ENCODE peak calls at places on chromosomes 12 and 14, in ten cellular contexts. W is activated CD4-positive, CD25-positive, alpha-beta regulatory T cell treated with anti-CD3 and anti-CD28 coated beads, Interleukin-2, amount 50 U/mL, for 72 hours; D is DMS153; H is Kasumi-1; R is transverse colon; B is HuH-7; Z is IMR-90; Y is AG10803; U is NCI-H1092; L is AG09309. F is an unnamed sample.

GRCh38 chr12:9687228-9687627 is 17.7 kb downstream of the CLEC2D start:
- DNase-seq in W (no peak), D (no peak), H (no peak), R (no peak), B (no peak), Z (peak), Y (no peak), U (no peak), L (no peak), F (peak)

GRCh38 chr12:41230756-41231155 is 42.6 kb downstream of the PDZRN4 start:
- DNase-seq in W (no peak), D (no peak), H (no peak), R (no peak), B (no peak), Z (no peak), Y (no peak), U (no peak), L (no peak), F (no peak)

GRCh38 chr12:33533527-33533926 is 93.9 kb upstream of the SYT10 start:
- DNase-seq in W (no peak), D (no peak), H (no peak), R (no peak), B (no peak), Z (no peak), Y (no peak), U (no peak), L (no peak), F (no peak)

GRCh38 chr14:102697125-102697900 is 79.9 kb upstream of the TRAF3 start:
- DNase-seq in W (no peak), D (no peak), H (no peak), R (no peak), B (no peak), Z (no peak), Y (no peak), U (no peak), L (no peak), F (no peak)

GRCh38 chr12:92702754-92703679 is at the start of gene PLEKHG7:
- DNase-seq in W (no peak), D (no peak), H (no peak), R (peak), B (peak), Z (no peak), Y (no peak), U (no peak), L (no peak), F (no peak)

GRCh38 chr12:21751517-21751916 is 23.0 kb downstream of the KCNJ8 start:
- DNase-seq in W (no peak), D (no peak), H (no peak), R (no peak), B (no peak), Z (peak), Y (peak), U (no peak), L (no peak), F (no peak)

GRCh38 chr12:116257213-116257612 is 20.3 kb downstream of the MED13L start:
- DNase-seq in W (no peak), D (peak), H (peak), R (no peak), B (no peak), Z (no peak), Y (no peak), U (no peak), L (no peak), F (no peak)

GRCh38 chr12:115404761-115405470 is 720.9 kb upstream of the TBX3 start:
- DNase-seq in W (no peak), D (no peak), H (no peak), R (no peak), B (no peak), Z (peak), Y (peak), U (no peak), L (peak), F (no peak)

GRCh38 chr14:60482743-60483142 is 3.1 kb downstream of the C14orf39 start:
- DNase-seq in W (no peak), D (peak), H (no peak), R (no peak), B (no peak), Z (peak), Y (no peak), U (no peak), L (no peak), F (peak)

GRCh38 chr12:124543591-124544310 is 23.7 kb downstream of the NCOR2 start:
- DNase-seq in W (no peak), D (no peak), H (no peak), R (no peak), B (no peak), Z (no peak), Y (no peak), U (peak), L (no peak), F (no peak)

GRCh38 chr12:51449569-51450246 is 25.1 kb downstream of the SLC4A8 start:
- DNase-seq in W (no peak), D (no peak), H (no peak), R (no peak), B (no peak), Z (peak), Y (peak), U (no peak), L (peak), F (no peak)

GRCh38 chr12:22624908-22625646 is at the start of gene ETNK1:
- DNase-seq in W (peak), D (peak), H (peak), R (peak), B (peak), Z (peak), Y (peak), U (peak), L (peak), F (peak)

GRCh38 chr14:75907722-75908330 is 74.0 kb downstream of the TGFB3 start:
- DNase-seq in W (no peak), D (no peak), H (no peak), R (no peak), B (no peak), Z (no peak), Y (no peak), U (no peak), L (no peak), F (no peak)

GRCh38 chr14:99286761-99287160 is 14.8 kb upstream of the BCL11B start:
- DNase-seq in W (no peak), D (no peak), H (no peak), R (no peak), B (no peak), Z (no peak), Y (no peak), U (no peak), L (no peak), F (no peak)

GRCh38 chr12:116959845-116960514 is 49.2 kb downstream of the FBXW8 start:
- DNase-seq in W (no peak), D (no peak), H (no peak), R (no peak), B (no peak), Z (no peak), Y (no peak), U (no peak), L (no peak), F (no peak)

GRCh38 chr14:101035466-101036225 is 132.1 kb upstream of the RTL1 start:
- DNase-seq in W (peak), D (no peak), H (no peak), R (no peak), B (no peak), Z (no peak), Y (no peak), U (no peak), L (no peak), F (no peak)

GRCh38 chr14:60220084-60220483 is 28.9 kb upstream of the PPM1A start:
- DNase-seq in W (no peak), D (no peak), H (no peak), R (no peak), B (no peak), Z (no peak), Y (no peak), U (no peak), L (no peak), F (no peak)

GRCh38 chr14:59278111-59278510 is 89.6 kb downstream of the DAAM1 start:
- DNase-seq in W (no peak), D (no peak), H (no peak), R (no peak), B (peak), Z (peak), Y (peak), U (no peak), L (no peak), F (peak)

GRCh38 chr12:96274331-96274730 is 80.2 kb downstream of the ELK3 start:
- DNase-seq in W (no peak), D (no peak), H (no peak), R (no peak), B (no peak), Z (peak), Y (peak), U (no peak), L (no peak), F (peak)

GRCh38 chr14:49895480-49895879 is 2.6 kb downstream of the ARF6 start:
- DNase-seq in W (no peak), D (no peak), H (peak), R (no peak), B (no peak), Z (no peak), Y (no peak), U (no peak), L (no peak), F (peak)

GRCh38 chr14:75401356-75401755 is 26.5 kb upstream of the JDP2 start:
- DNase-seq in W (no peak), D (no peak), H (no peak), R (peak), B (no peak), Z (peak), Y (peak), U (no peak), L (no peak), F (peak)

F was measured in LHCN-M2.